ENCODE peak calls at places on chromosomes 1 and 21, in nine cellular contexts. T, X, G, J, Y, D, Q, I and U are unnamed samples.

GRCh38 chr1:208528577-208529240 is 284.5 kb upstream of the PLXNA2 start:
- DNase-seq in J (no peak), I (no peak), Y (no peak), D (no peak), T (no peak), X (no peak), G (no peak), Q (no peak), U (no peak)

GRCh38 chr1:58477390-58477789 is 69.1 kb downstream of the OMA1 start:
- DNase-seq in Y (no peak), Q (no peak), D (no peak), J (no peak), G (no peak), X (peak), I (no peak), T (no peak), U (no peak)

GRCh38 chr1:76330993-76331603 is 256.6 kb downstream of the ST6GALNAC3 start:
- DNase-seq in Q (no peak), Y (no peak), X (peak), D (peak), J (peak), T (peak), G (peak), I (peak), U (no peak)

GRCh38 chr1:103187673-103188072 is 79.4 kb upstream of the COL11A1 start:
- DNase-seq in D (no peak), X (no peak), J (no peak), Y (no peak), I (no peak), G (no peak), Q (no peak), T (no peak), U (no peak)

GRCh38 chr1:95650631-95651030 is 416.6 kb downstream of the RWDD3 start:
- DNase-seq in I (no peak), X (no peak), T (no peak), Q (no peak), J (peak), G (no peak), D (no peak), Y (no peak), U (no peak)

GRCh38 chr1:158145173-158145719 is 35.4 kb upstream of the CD1D start:
- DNase-seq in Y (no peak), I (peak), G (no peak), X (peak), D (peak), Q (no peak), J (no peak), T (no peak), U (no peak)

GRCh38 chr1:235947989-235948388 is 81.3 kb upstream of the LYST start:
- DNase-seq in X (no peak), Q (no peak), D (peak), Y (no peak), I (no peak), J (no peak), T (no peak), G (no peak), U (no peak)

GRCh38 chr1:200427744-200428143 is 17.9 kb upstream of the ZNF281 start:
- DNase-seq in D (no peak), J (no peak), X (no peak), T (no peak), Q (no peak), Y (no peak), I (no peak), G (no peak), U (no peak)

GRCh38 chr1:43799656-43800629 is 92.6 kb downstream of the ST3GAL3 start:
- DNase-seq in D (peak), Y (no peak), T (no peak), J (no peak), Q (no peak), X (peak), G (no peak), I (peak), U (no peak)

GRCh38 chr1:80244366-80244765 is 1237.8 kb upstream of the ADGRL4 start:
- DNase-seq in T (no peak), I (no peak), X (no peak), Q (no peak), Y (no peak), G (no peak), J (no peak), D (no peak), U (no peak)

GRCh38 chr1:27122652-27123051 is 32.3 kb downstream of the SLC9A1 start:
- DNase-seq in G (no peak), D (peak), I (peak), J (no peak), X (peak), Q (no peak), Y (peak), T (peak), U (no peak)

GRCh38 chr1:197965132-197965707 is 48.0 kb downstream of the LHX9 start:
- DNase-seq in D (no peak), J (no peak), Q (no peak), I (no peak), Y (no peak), G (no peak), X (no peak), T (no peak), U (no peak)

GRCh38 chr21:43611598-43612369 is 47.5 kb downstream of the HSF2BP start:
- DNase-seq in Y (peak), T (peak), D (peak), X (peak), I (peak), J (peak), G (peak), Q (peak), U (no peak)

GRCh38 chr1:92291372-92291999 is 7.3 kb downstream of the GLMN start:
- DNase-seq in T (peak), I (peak), G (peak), D (peak), Y (no peak), Q (no peak), J (no peak), X (peak), U (no peak)

GRCh38 chr1:224114787-224115175 is 870 bp downstream of the FBXO28 start:
- DNase-seq in T (no peak), G (no peak), I (peak), Q (no peak), Y (no peak), X (peak), J (no peak), D (no peak), U (no peak)

GRCh38 chr1:201376464-201377374 is 761 bp downstream of the TNNT2 start:
- DNase-seq in Y (no peak), G (peak), I (peak), J (peak), D (peak), X (peak), Q (no peak), T (peak), U (no peak)

GRCh38 chr1:186882372-186883134 is 53.8 kb downstream of the PLA2G4A start:
- DNase-seq in Q (no peak), T (no peak), X (peak), D (no peak), G (no peak), I (peak), Y (no peak), J (no peak), U (no peak)

GRCh38 chr1:51070640-51071039 is 31.4 kb upstream of the C1orf185 start:
- DNase-seq in I (peak), Y (no peak), X (no peak), G (no peak), D (no peak), Q (no peak), J (no peak), T (no peak), U (no peak)

GRCh38 chr1:171210355-171210754 is 25.3 kb downstream of the FMO2 start:
- DNase-seq in Q (no peak), G (no peak), J (no peak), T (no peak), Y (no peak), I (peak), D (peak), X (peak), U (no peak)

DNA sequence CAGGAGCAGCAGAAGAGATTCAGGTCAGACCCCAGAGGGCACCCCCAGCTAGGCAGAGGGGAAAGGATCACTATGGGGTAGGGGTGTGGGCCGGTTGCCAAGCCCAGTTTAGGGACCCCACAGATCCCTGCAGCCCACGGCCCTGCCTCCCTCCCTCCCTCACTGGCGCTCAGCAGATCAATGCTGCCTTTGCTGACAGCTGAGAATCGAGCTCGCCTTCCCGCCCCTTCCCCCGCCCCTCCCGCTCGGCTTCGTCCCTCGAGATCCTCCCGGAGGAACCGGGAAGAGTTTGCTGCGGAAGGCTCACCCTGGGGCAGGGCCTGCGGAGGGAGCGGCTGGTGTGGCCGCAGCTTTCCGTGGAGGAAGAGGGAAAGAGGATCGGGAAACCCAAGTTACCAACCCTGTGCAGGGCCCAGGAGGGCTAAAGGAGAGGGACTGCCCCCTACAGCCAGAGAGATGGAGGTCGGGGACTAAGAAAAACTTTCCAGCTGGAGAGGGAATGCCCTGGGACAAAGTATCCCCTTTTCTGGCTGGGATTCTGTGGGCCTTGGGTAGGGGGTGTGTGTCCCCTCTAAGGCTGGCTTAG is 1.1 kb upstream of the KCNQ4 start:
- DNase-seq in G (no peak), Q (no peak), T (no peak), D (peak), Y (no peak), J (no peak), I (no peak), X (no peak), U (no peak)
- TF ChIP-seq CTCF in G (no peak), Q (no peak), T (no peak), D (peak), Y (no peak), J (peak), I (peak), X (no peak), U (peak)

DNA sequence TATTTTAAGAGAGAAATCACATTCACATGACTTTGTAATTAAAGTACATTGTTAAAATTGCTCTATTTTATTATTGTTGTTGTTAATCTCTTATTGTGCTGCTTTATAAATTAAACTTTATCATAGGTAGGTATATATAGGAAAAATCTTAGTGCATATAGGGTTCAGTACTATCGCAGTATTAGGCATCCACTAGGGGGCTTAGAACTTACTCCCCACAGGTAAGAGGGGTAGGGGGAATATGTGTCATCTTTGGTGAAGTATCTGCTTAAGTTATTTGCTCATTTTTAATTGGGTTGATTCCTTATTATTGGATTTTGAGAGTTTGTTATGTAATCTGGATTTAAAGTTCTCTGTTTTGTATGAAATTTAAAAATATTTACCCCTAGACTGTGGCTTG is 385.2 kb downstream of the DUSP10 start:
- DNase-seq in Y (no peak), X (no peak), I (no peak), T (no peak), G (peak), J (no peak), Q (no peak), D (no peak), U (no peak)
- TF ChIP-seq CTCF in Y (no peak), X (no peak), I (no peak), T (no peak), G (peak), J (peak), Q (no peak), D (peak), U (no peak)

GRCh38 chr1:83694449-83694848 is 304.5 kb downstream of the TTLL7 start:
- DNase-seq in G (no peak), X (no peak), I (no peak), T (no peak), Q (no peak), J (no peak), Y (no peak), D (no peak), U (no peak)
- TF ChIP-seq CTCF in G (no peak), X (no peak), I (no peak), T (no peak), Q (no peak), J (no peak), Y (no peak), D (no peak), U (no peak)

DNA sequence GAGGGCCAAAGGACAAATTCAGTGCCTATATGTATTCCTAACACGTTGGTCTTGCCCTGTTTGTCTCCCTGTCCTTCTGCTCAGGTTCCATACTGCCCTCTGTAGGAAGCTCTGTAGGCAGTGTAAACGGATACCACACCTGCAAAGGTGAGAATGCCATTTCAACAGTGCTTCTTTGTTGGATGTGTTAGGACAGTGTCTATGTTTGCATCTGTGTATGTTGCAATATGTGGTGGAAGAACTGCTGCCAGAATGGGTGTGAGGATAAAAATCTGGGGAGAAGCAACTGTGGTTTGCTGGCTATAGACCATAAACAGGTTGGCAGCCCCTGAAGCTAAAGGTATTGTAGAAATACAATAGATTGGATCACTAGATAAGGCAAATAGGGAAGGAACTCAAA is 113.1 kb upstream of the BMP8A start:
- DNase-seq in X (no peak), J (no peak), Q (no peak), I (no peak), Y (no peak), G (peak), T (peak), D (no peak), U (no peak)
- TF ChIP-seq CTCF in X (peak), J (peak), Q (no peak), I (peak), Y (no peak), G (peak), T (peak), D (peak), U (peak)

GRCh38 chr1:3471356-3472087 is 17.1 kb downstream of the ARHGEF16 start:
- DNase-seq in G (no peak), J (peak), T (peak), D (peak), Q (peak), X (peak), Y (no peak), I (peak), U (no peak)
- TF ChIP-seq CTCF in G (no peak), J (peak), T (peak), D (peak), Q (no peak), X (peak), Y (peak), I (peak), U (no peak)

DNA sequence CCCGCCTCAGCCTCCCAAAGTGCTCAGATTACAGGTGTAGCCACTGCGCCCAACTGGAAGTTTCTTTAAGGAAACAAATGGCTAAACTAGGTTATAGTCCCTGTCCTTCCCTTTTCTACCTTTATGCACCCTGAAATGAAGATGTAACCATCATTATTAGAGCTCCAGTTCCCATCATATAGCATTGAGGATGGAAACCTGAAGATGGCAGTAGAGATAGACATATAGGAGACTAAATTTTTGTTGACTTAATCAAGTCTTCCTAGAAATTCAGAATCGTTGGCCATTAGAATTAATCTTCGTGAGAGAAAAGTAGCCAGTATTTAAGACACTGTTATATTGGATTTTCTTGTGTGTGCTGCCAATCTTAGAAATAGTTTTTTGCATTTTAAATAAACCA is 1016.3 kb upstream of the NCAM2 start:
- DNase-seq in Q (no peak), G (no peak), I (peak), X (no peak), D (no peak), J (no peak), T (no peak), Y (no peak), U (no peak)
- TF ChIP-seq CTCF in Q (no peak), G (no peak), I (no peak), X (no peak), D (no peak), J (peak), T (no peak), Y (no peak), U (no peak)

DNA sequence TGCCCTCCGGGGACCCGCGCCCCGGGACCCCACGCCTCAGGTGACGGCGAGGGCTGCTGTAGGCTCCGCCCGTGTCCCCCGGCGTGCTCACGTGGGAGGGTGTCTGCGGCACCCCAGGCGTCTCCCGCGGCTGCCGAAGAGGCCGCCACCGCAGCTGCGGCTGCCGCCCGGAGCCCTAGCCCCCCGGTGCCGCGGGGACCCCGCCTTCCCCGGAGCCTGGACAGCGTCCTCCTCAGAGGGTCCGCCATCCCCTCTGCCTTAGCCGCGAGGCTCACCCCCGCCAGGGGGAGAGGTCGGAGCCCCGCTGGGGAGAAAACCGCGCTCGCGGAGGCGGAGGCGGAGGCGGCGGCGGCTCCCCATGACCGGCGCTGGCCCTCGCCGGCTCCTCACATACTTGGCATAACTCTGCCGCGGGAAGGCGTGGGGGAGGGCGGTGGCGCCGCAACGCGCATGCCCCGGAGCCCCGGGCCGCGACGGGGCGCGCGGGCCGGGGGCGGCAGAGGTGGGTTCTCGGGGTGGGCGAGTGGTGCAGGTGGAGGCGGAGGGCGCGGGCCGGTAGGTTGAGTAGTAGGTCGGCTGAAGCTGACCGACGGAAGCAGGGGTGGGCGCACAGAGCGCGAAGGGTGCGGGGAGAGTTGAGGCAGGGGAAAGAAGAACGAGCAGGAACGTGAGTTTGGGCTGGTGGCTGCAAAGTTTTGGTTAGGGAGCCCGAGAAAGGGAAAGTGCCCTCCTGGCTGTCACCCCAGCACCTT is 700 bp upstream of the SYDE2 start:
- DNase-seq in X (peak), Q (peak), J (peak), D (peak), T (peak), G (peak), I (peak), Y (peak), U (no peak)
- TF ChIP-seq CTCF in X (peak), Q (no peak), J (no peak), D (no peak), T (no peak), G (no peak), I (no peak), Y (no peak), U (peak)

GRCh38 chr1:20701847-20702246 is 16.0 kb downstream of the KIF17 start:
- DNase-seq in Q (no peak), T (no peak), J (no peak), I (no peak), G (no peak), D (no peak), Y (no peak), X (no peak), U (no peak)

GRCh38 chr1:20703124-20703756 is 14.6 kb downstream of the KIF17 start:
- DNase-seq in J (no peak), I (no peak), D (no peak), G (no peak), X (no peak), Q (no peak), Y (no peak), T (no peak), U (no peak)

GRCh38 chr1:20700636-20701215 is 17.1 kb downstream of the KIF17 start:
- DNase-seq in X (no peak), J (no peak), D (no peak), Y (no peak), Q (no peak), G (no peak), T (no peak), I (no peak), U (no peak)

GRCh38 chr1:20701446-20701845 is 16.4 kb downstream of the KIF17 start:
- DNase-seq in T (no peak), Y (no peak), Q (no peak), I (no peak), G (no peak), X (no peak), D (no peak), J (no peak), U (no peak)

GRCh38 chr1:20702416-20702815 is 15.4 kb downstream of the KIF17 start:
- DNase-seq in J (no peak), D (peak), Y (no peak), X (peak), G (no peak), I (peak), Q (no peak), T (no peak), U (no peak)
- TF ChIP-seq CTCF in J (peak), D (peak), Y (no peak), X (peak), G (peak), I (peak), Q (no peak), T (peak), U (no peak)

DNA sequence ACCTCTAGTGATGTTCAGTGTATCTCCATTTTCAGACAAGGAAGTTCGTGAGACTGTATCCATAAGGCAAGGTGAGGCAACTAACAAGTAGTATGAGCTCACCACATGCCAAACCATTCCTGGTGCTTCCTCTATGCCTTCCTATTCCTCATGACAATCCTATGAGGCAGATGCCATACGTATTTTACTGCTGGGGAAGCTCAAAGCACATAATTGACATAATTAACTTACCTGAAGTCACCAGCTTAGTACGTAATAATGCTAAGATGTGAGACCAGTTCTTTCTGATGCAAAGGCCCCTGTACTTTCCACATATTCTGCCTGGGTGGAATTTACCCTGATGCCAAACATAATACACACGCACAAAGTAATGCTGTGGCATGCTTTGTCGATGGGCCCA is 83.6 kb upstream of the NFIA start:
- DNase-seq in J (no peak), D (no peak), G (no peak), Q (no peak), T (no peak), Y (no peak), X (no peak), I (no peak), U (no peak)
- TF ChIP-seq CTCF in J (no peak), D (no peak), G (no peak), Q (no peak), T (no peak), Y (no peak), X (no peak), I (no peak), U (no peak)